ENCODE peak calls at places on chromosomes 7 and 10, in four cellular contexts. M is lower leg skin, N is esophagus squamous epithelium, E is HFFc6. A is an unnamed sample.

GRCh38 chr7:154591544-154591943 is 411.4 kb downstream of the PAXIP1 start:
- DNase-seq in M (no peak), E (no peak), N (no peak), A (no peak)

GRCh38 chr10:79393221-79393923 is 46.1 kb downstream of the PPIF start:
- DNase-seq in M (no peak), N (no peak), E (no peak), A (no peak)

GRCh38 chr7:123494193-123494796 is 40.1 kb downstream of the IQUB start:
- DNase-seq in E (peak), N (no peak), M (no peak), A (peak)

GRCh38 chr7:42232275-42232674 is 4.7 kb downstream of the GLI3 start:
- DNase-seq in E (peak), M (peak), N (no peak), A (no peak)

GRCh38 chr10:63707254-63707910 is 186.2 kb downstream of the REEP3 start:
- DNase-seq in E (peak), N (no peak), M (peak), A (peak)

GRCh38 chr7:157000047-157000726 is 10.3 kb downstream of the MNX1 start:
- DNase-seq in M (no peak), E (no peak), N (no peak), A (peak)

GRCh38 chr7:103912906-103913610 is 76.4 kb downstream of the RELN start:
- DNase-seq in E (no peak), N (no peak), M (no peak), A (no peak)

GRCh38 chr10:85916999-85917573 is 449.5 kb downstream of the GRID1 start:
- DNase-seq in N (no peak), M (no peak), E (no peak), A (no peak)

GRCh38 chr7:82699773-82700186 is 256.2 kb upstream of the CACNA2D1 start:
- DNase-seq in M (peak), E (peak), N (no peak), A (no peak)

GRCh38 chr10:3873728-3874461 is 88.9 kb upstream of the KLF6 start:
- DNase-seq in E (peak), M (no peak), N (no peak), A (peak)

GRCh38 chr7:6558837-6559236 is 7.6 kb upstream of the GRID2IP start:
- DNase-seq in N (no peak), E (peak), M (no peak), A (no peak)

GRCh38 chr10:42623929-42624328 is 14.4 kb downstream of the ZNF33B start:
- DNase-seq in N (no peak), M (no peak), E (no peak), A (no peak)

GRCh38 chr7:20991544-20991943 is 204.9 kb upstream of the SP8 start:
- DNase-seq in N (no peak), M (no peak), E (no peak), A (no peak)

GRCh38 chr7:127817466-127817865 is 165.5 kb downstream of the SND1 start:
- DNase-seq in E (no peak), N (no peak), M (no peak), A (no peak)

GRCh38 chr10:17645591-17646345 is 1.8 kb downstream of the STAM start:
- DNase-seq in N (no peak), M (no peak), E (no peak), A (no peak)

GRCh38 chr10:98664329-98665042 is 217.8 kb upstream of the HPS1 start:
- DNase-seq in N (no peak), E (no peak), M (no peak), A (peak)

GRCh38 chr7:2211259-2211575 is 21.5 kb downstream of the MAD1L1 start:
- DNase-seq in M (no peak), E (no peak), N (no peak), A (no peak)

GRCh38 chr10:82463165-82463564 is 588.2 kb downstream of the NRG3 start:
- DNase-seq in E (no peak), N (no peak), M (no peak), A (no peak)

GRCh38 chr7:72781631-72782030 is 46.4 kb downstream of the TYW1B start:
- DNase-seq in E (no peak), M (no peak), N (no peak), A (no peak)

GRCh38 chr7:102320601-102321350 is 34.1 kb downstream of the SH2B2 start:
- DNase-seq in M (no peak), N (no peak), E (no peak), A (no peak)

GRCh38 chr7:112926018-112926417 is 135.8 kb upstream of the TMEM168 start:
- DNase-seq in N (no peak), M (no peak), E (no peak), A (no peak)

GRCh38 chr10:421170-421569 is 268.3 kb downstream of the DIP2C start:
- DNase-seq in M (no peak), E (no peak), N (no peak), A (no peak)

GRCh38 chr10:42960491-42961155 is 116.2 kb upstream of the RET start:
- DNase-seq in E (peak), N (no peak), M (peak), A (no peak)

GRCh38 chr7:156000601-156001396 is 188.5 kb upstream of the SHH start:
- DNase-seq in E (no peak), N (no peak), M (no peak), A (no peak)

GRCh38 chr10:125691160-125691981 is 8.4 kb upstream of the TEX36 start:
- DNase-seq in E (peak), M (no peak), N (no peak), A (no peak)

GRCh38 chr10:51528527-51528926 is 170.9 kb downstream of the CSTF2T start:
- DNase-seq in M (no peak), E (no peak), N (no peak), A (no peak)

GRCh38 chr10:683448-684071 is 5.9 kb downstream of the DIP2C start:
- DNase-seq in M (no peak), E (peak), N (no peak), A (no peak)

GRCh38 chr7:44971188-44971907 is 7.5 kb downstream of the MYO1G start:
- DNase-seq in M (no peak), E (no peak), N (no peak), A (no peak)

GRCh38 chr10:127524869-127525268 is 24.2 kb upstream of the NPS start:
- DNase-seq in E (no peak), N (no peak), M (no peak), A (no peak)

GRCh38 chr10:76036410-76036940 is 605.1 kb downstream of the LRMDA start:
- DNase-seq in M (peak), N (no peak), E (peak), A (peak)

GRCh38 chr10:80351220-80351619 is 5.3 kb downstream of the DYDC1 start:
- DNase-seq in N (no peak), E (no peak), M (no peak), A (no peak)

GRCh38 chr7:149126662-149127321 is 668 bp upstream of the ZNF425 start:
- DNase-seq in M (peak), N (no peak), E (no peak), A (peak)

GRCh38 chr10:109922353-109922975 is 847 bp downstream of the XPNPEP1 start:
- DNase-seq in N (no peak), M (no peak), E (no peak), A (no peak)

GRCh38 chr7:139509535-139509934 is 13.9 kb upstream of the CLEC2L start:
- DNase-seq in E (no peak), N (no peak), M (no peak), A (no peak)

GRCh38 chr7:139500770-139501138 is 17.3 kb upstream of the KLRG2 start:
- DNase-seq in N (no peak), E (no peak), M (no peak), A (no peak)

GRCh38 chr7:139502226-139502625 is 18.8 kb upstream of the KLRG2 start:
- DNase-seq in M (no peak), E (no peak), N (no peak), A (no peak)

DNA sequence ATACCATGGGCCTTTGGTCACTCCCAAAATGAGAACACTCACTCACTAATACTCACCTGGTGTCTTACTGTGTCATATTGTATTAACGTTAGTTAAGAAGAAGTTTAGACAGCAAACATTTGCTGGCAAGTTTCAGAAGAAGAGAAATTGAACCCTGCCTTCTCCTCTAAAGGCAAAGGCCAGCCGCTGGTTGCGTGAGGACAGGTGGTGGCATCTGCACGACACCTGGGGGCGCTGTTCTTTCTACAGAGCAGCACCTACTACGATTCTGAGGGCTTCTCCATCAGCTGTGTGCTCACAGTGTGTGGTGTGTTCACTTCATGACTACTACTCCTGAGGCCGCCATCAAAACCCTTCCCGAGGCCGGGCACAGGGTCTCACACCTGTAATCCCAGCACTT is 17.9 kb upstream of the CLEC2L start:
- DNase-seq in M (no peak), N (no peak), E (peak), A (no peak)
- TF ChIP-seq CTCF in M (no peak), N (no peak), E (peak), A (peak)

GRCh38 chr7:117675519-117676137 is 195.8 kb downstream of the CFTR start:
- DNase-seq in E (no peak), N (no peak), M (no peak), A (no peak)

GRCh38 chr7:117672433-117672832 is 192.6 kb downstream of the CFTR start:
- DNase-seq in E (no peak), N (no peak), M (no peak), A (no peak)

GRCh38 chr7:117673367-117673766 is 193.5 kb downstream of the CFTR start:
- DNase-seq in E (no peak), M (peak), N (no peak), A (no peak)

GRCh38 chr7:117674617-117675016 is 194.8 kb downstream of the CFTR start:
- DNase-seq in N (no peak), M (no peak), E (no peak), A (no peak)

DNA sequence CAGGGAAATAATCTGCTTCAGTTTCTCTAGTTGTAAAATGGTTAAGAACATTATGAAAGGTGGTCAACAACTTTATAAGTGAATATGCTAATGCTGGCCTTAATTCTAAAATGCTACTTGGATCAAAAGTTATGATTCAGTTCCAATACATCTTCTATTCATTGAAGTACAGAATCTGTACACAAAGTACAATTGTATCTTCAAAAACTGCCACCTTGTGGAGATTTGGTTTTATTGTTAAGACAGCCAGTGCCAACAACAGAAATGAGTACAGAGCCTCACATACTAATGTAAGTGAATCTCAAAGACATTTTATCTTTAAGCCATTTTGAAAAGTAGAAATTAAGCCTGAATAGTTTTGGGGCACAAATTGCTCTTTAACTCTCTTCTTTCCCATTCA is 194.0 kb downstream of the CFTR start:
- DNase-seq in N (no peak), M (no peak), E (peak), A (peak)
- TF ChIP-seq CTCF in N (peak), M (no peak), E (peak), A (no peak)

DNA sequence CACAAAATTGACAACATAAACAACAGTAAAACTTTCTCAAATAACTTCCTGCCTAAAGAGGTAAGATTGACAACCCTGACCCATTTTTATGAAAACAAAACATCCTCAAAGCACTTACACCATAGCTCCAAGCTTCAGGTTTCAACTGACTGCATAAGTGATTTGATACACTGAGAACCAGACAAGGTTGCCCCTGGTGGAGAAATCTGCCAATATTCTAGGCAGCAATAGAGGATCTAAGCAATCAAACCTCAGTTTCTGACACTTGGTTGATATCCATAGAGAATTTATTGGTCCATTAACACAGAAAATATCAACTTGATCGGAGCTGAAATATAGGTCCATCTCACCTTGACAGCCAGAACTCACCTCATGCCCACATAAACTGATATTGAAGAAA is 147.8 kb downstream of the ELAPOR2 start:
- DNase-seq in E (no peak), M (no peak), N (no peak), A (no peak)
- TF ChIP-seq CTCF in E (no peak), M (no peak), N (no peak), A (no peak)

DNA sequence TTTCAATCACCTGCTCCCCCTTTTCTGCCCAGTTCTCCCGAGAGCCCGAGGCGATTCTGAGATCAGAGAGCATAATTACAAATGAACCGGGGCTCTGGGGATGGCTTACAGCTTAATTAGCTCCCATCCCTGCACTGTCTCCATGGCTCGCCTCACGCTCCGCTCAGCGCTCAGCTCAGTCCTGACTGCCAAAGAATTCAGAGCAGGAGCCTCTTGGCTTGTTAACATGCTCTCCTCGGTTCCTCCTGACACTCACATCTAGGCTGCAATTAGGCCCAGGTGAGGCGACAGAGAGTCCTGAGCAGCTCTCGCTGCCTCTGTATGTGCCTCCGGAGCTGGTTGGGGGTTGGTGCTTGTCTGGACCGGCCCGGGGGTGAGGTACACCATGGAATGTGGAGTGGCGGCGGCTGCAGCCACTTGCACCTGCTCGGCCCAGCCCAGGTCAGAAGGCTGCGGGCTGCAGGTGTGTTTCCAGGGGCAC is 111.9 kb downstream of the WDR11 start:
- DNase-seq in E (no peak), N (no peak), M (no peak), A (no peak)
- TF ChIP-seq CTCF in E (no peak), N (no peak), M (no peak), A (no peak)

GRCh38 chr10:12633776-12634390 is 284.5 kb downstream of the CAMK1D start:
- DNase-seq in M (no peak), N (no peak), E (no peak), A (no peak)
- TF ChIP-seq CTCF in M (no peak), N (no peak), E (no peak), A (no peak)

GRCh38 chr7:117154721-117155120 is 168.1 kb downstream of the WNT2 start:
- DNase-seq in E (no peak), M (no peak), N (no peak), A (no peak)
- TF ChIP-seq CTCF in E (no peak), M (no peak), N (no peak), A (no peak)

GRCh38 chr7:142301923-142302550 is 44.2 kb upstream of the PRSS58 start:
- DNase-seq in E (peak), M (no peak), N (no peak), A (peak)
- TF ChIP-seq CTCF in E (peak), M (no peak), N (no peak), A (peak)